ENCODE peak calls at places on chromosomes 12 and 14, in ten cellular contexts. R, L, B, M, J, X, D, S, F and U are unnamed samples.

GRCh38 chr12:121089031-121089812 is 43.5 kb upstream of the P2RX7 start:
- DNase-seq in R (no peak), L (no peak), B (no peak), M (no peak), J (no peak), X (peak), D (no peak), S (peak), F (no peak), U (no peak)

GRCh38 chr14:87732562-87732961 is 260.4 kb downstream of the GALC start:
- DNase-seq in R (no peak), L (no peak), B (no peak), M (no peak), J (no peak), X (no peak), D (no peak), S (peak), F (no peak), U (no peak)

GRCh38 chr12:124386661-124387509 is 92.0 kb downstream of the RFLNA start:
- DNase-seq in R (no peak), L (no peak), B (no peak), M (no peak), J (no peak), X (no peak), D (no peak), S (no peak), F (no peak), U (no peak)

GRCh38 chr14:100428727-100429126 is 105.6 kb downstream of the SLC25A47 start:
- DNase-seq in R (no peak), L (peak), B (no peak), M (no peak), J (no peak), X (no peak), D (no peak), S (no peak), F (no peak), U (no peak)

GRCh38 chr12:10557766-10558165 is 52.1 kb downstream of the EIF2S3B start:
- DNase-seq in R (no peak), L (no peak), B (no peak), M (no peak), J (no peak), X (no peak), D (no peak), S (no peak), F (no peak), U (peak)

GRCh38 chr14:31340297-31341063 is 79.9 kb downstream of the HEATR5A start:
- DNase-seq in R (no peak), L (peak), B (no peak), M (no peak), J (no peak), X (no peak), D (no peak), S (no peak), F (no peak), U (no peak)

GRCh38 chr12:70646850-70647249 is 9.6 kb upstream of the PTPRB start:
- DNase-seq in R (no peak), L (peak), B (no peak), M (no peak), J (no peak), X (no peak), D (no peak), S (no peak), F (peak), U (no peak)

GRCh38 chr12:111687255-111687654 is 1.4 kb downstream of the ACAD10 start:
- DNase-seq in R (no peak), L (no peak), B (no peak), M (no peak), J (no peak), X (no peak), D (no peak), S (peak), F (peak), U (no peak)

GRCh38 chr12:7959278-7960063 is 23.5 kb upstream of the SLC2A3 start:
- DNase-seq in R (no peak), L (no peak), B (peak), M (no peak), J (peak), X (no peak), D (no peak), S (no peak), F (no peak), U (peak)

GRCh38 chr14:64232095-64232830 is 61.9 kb downstream of the ESR2 start:
- DNase-seq in R (no peak), L (peak), B (no peak), M (no peak), J (no peak), X (no peak), D (no peak), S (peak), F (peak), U (peak)

GRCh38 chr14:102504951-102505600 is 4.5 kb downstream of the ANKRD9 start:
- DNase-seq in R (no peak), L (no peak), B (no peak), M (no peak), J (no peak), X (no peak), D (no peak), S (no peak), F (no peak), U (no peak)

GRCh38 chr14:105053996-105054395 is 11.2 kb downstream of the GPR132 start:
- DNase-seq in R (no peak), L (no peak), B (no peak), M (no peak), J (no peak), X (no peak), D (no peak), S (no peak), F (no peak), U (no peak)

GRCh38 chr12:85466906-85467305 is 186.9 kb downstream of the ALX1 start:
- DNase-seq in R (no peak), L (peak), B (no peak), M (no peak), J (no peak), X (no peak), D (no peak), S (no peak), F (peak), U (no peak)

GRCh38 chr12:107641154-107641553 is 44.4 kb upstream of the PWP1 start:
- DNase-seq in R (no peak), L (no peak), B (no peak), M (no peak), J (no peak), X (no peak), D (no peak), S (no peak), F (no peak), U (no peak)

GRCh38 chr12:65364021-65364420 is 85.5 kb downstream of the MSRB3 start:
- DNase-seq in R (no peak), L (peak), B (no peak), M (no peak), J (no peak), X (no peak), D (no peak), S (peak), F (peak), U (no peak)

GRCh38 chr12:48857278-48857994 is 5.5 kb upstream of the DDX23 start:
- DNase-seq in R (no peak), L (no peak), B (no peak), M (no peak), J (no peak), X (no peak), D (no peak), S (no peak), F (no peak), U (no peak)

GRCh38 chr12:53984901-53985357 is at the start of gene HOXC10:
- DNase-seq in R (no peak), L (peak), B (peak), M (peak), J (no peak), X (peak), D (peak), S (peak), F (peak), U (peak)

GRCh38 chr12:104457746-104458644 is 1.2 kb downstream of the CHST11 start:
- DNase-seq in R (peak), L (no peak), B (peak), M (no peak), J (peak), X (peak), D (no peak), S (peak), F (peak), U (peak)

GRCh38 chr12:62738105-62738504 is 196.8 kb downstream of the PPM1H start:
- DNase-seq in R (no peak), L (peak), B (no peak), M (no peak), J (no peak), X (no peak), D (no peak), S (no peak), F (no peak), U (no peak)

GRCh38 chr14:92780444-92780843 is 13.7 kb upstream of the GOLGA5 start:
- DNase-seq in R (no peak), L (peak), B (no peak), M (no peak), J (no peak), X (no peak), D (no peak), S (no peak), F (no peak), U (no peak)

GRCh38 chr12:75951399-75952228 is 80.0 kb downstream of the PHLDA1 start:
- DNase-seq in R (no peak), L (no peak), B (no peak), M (no peak), J (no peak), X (no peak), D (no peak), S (no peak), F (no peak), U (no peak)

GRCh38 chr14:75979071-75979571 is 2.7 kb downstream of the TGFB3 start:
- DNase-seq in R (peak), L (peak), B (no peak), M (peak), J (no peak), X (no peak), D (no peak), S (peak), F (peak), U (no peak)

GRCh38 chr14:88599321-88599720 is 36.5 kb downstream of the ZC3H14 start:
- DNase-seq in R (no peak), L (no peak), B (no peak), M (no peak), J (no peak), X (no peak), D (no peak), S (no peak), F (no peak), U (no peak)

GRCh38 chr12:95164656-95165055 is 52.6 kb downstream of the FGD6 start:
- DNase-seq in R (no peak), L (peak), B (no peak), M (no peak), J (no peak), X (no peak), D (no peak), S (no peak), F (peak), U (no peak)

GRCh38 chr12:79223761-79224160 is 359.2 kb downstream of the SYT1 start:
- DNase-seq in R (no peak), L (no peak), B (no peak), M (no peak), J (no peak), X (no peak), D (no peak), S (no peak), F (no peak), U (no peak)